ENCODE peak calls at places on chromosome 16, in five cellular contexts. One of them, this sample, is unnamed.

GRCh38 chr16:48164907-48165715 is 9.3 kb upstream of the ABCC12 start:
- DNase-seq in fibroblast of pulmonary artery: peak; percentile 72
- DNase-seq in NB4: peak; percentile 75
- DNase-seq in tibial artery: peak; percentile 64
- DNase-seq in mesothelial cell of epicardium: peak; percentile 81
- DNase-seq in this sample: peak; percentile 60

GRCh38 chr16:12289175-12290063 is 312.9 kb downstream of the SNX29 start:
- DNase-seq in fibroblast of pulmonary artery: no peak
- DNase-seq in NB4: no peak
- DNase-seq in tibial artery: no peak
- DNase-seq in mesothelial cell of epicardium: no peak
- DNase-seq in this sample: no peak

GRCh38 chr16:7025616-7026190 is 306.9 kb upstream of the RBFOX1 start:
- DNase-seq in fibroblast of pulmonary artery: no peak
- DNase-seq in NB4: peak; percentile 65
- DNase-seq in tibial artery: peak; percentile 39
- DNase-seq in mesothelial cell of epicardium: peak; percentile 85
- DNase-seq in this sample: no peak

GRCh38 chr16:27748868-27749546 is 199.1 kb downstream of the KATNIP start:
- DNase-seq in fibroblast of pulmonary artery: peak; percentile 65
- DNase-seq in NB4: peak; percentile 48
- DNase-seq in tibial artery: peak; percentile 33
- DNase-seq in mesothelial cell of epicardium: peak; percentile 49
- DNase-seq in this sample: no peak

GRCh38 chr16:30434852-30435251 is 5.0 kb upstream of the DCTPP1 start:
- DNase-seq in fibroblast of pulmonary artery: no peak
- DNase-seq in NB4: no peak
- DNase-seq in tibial artery: no peak
- DNase-seq in mesothelial cell of epicardium: no peak
- DNase-seq in this sample: no peak

GRCh38 chr16:84144301-84144858 is 597 bp downstream of the HSDL1 start:
- DNase-seq in fibroblast of pulmonary artery: peak; percentile 13
- DNase-seq in NB4: peak; percentile 52
- DNase-seq in tibial artery: peak; percentile 29
- DNase-seq in mesothelial cell of epicardium: peak; percentile 50
- DNase-seq in this sample: peak; percentile 35

GRCh38 chr16:56984639-56985038 is 4.7 kb upstream of the NLRC5 start:
- DNase-seq in fibroblast of pulmonary artery: no peak
- DNase-seq in NB4: no peak
- DNase-seq in tibial artery: no peak
- DNase-seq in mesothelial cell of epicardium: no peak
- DNase-seq in this sample: peak; percentile 15

GRCh38 chr16:87926246-87927194 is 9.8 kb downstream of the CA5A start:
- DNase-seq in fibroblast of pulmonary artery: no peak
- DNase-seq in NB4: peak; percentile 60
- DNase-seq in tibial artery: no peak
- DNase-seq in mesothelial cell of epicardium: no peak
- DNase-seq in this sample: peak; percentile 52

GRCh38 chr16:87507351-87508069 is 14.7 kb upstream of the ZCCHC14 start:
- DNase-seq in fibroblast of pulmonary artery: peak; percentile 21
- DNase-seq in NB4: no peak
- DNase-seq in tibial artery: no peak
- DNase-seq in mesothelial cell of epicardium: no peak
- DNase-seq in this sample: no peak

GRCh38 chr16:56682703-56683397 is 580 bp downstream of the MT1X start:
- DNase-seq in fibroblast of pulmonary artery: no peak
- DNase-seq in NB4: peak; percentile 38
- DNase-seq in tibial artery: no peak
- DNase-seq in mesothelial cell of epicardium: no peak
- DNase-seq in this sample: no peak

GRCh38 chr16:53132406-53132805 is 77.6 kb downstream of the CHD9 start:
- DNase-seq in fibroblast of pulmonary artery: peak; percentile 30
- DNase-seq in NB4: peak; percentile 32
- DNase-seq in tibial artery: no peak
- DNase-seq in mesothelial cell of epicardium: no peak
- DNase-seq in this sample: no peak

GRCh38 chr16:85173077-85173980 is 61.1 kb upstream of the CIBAR2 start:
- DNase-seq in fibroblast of pulmonary artery: peak; percentile 85
- DNase-seq in NB4: no peak
- DNase-seq in tibial artery: no peak
- DNase-seq in mesothelial cell of epicardium: no peak
- DNase-seq in this sample: no peak

GRCh38 chr16:12126091-12126806 is 149.7 kb downstream of the SNX29 start:
- DNase-seq in fibroblast of pulmonary artery: no peak
- DNase-seq in NB4: no peak
- DNase-seq in tibial artery: no peak
- DNase-seq in mesothelial cell of epicardium: no peak
- DNase-seq in this sample: no peak

GRCh38 chr16:3825103-3825502 is 55.4 kb downstream of the CREBBP start:
- DNase-seq in fibroblast of pulmonary artery: peak; percentile 39
- DNase-seq in NB4: no peak
- DNase-seq in tibial artery: no peak
- DNase-seq in mesothelial cell of epicardium: no peak
- DNase-seq in this sample: no peak

GRCh38 chr16:51592535-51592934 is 441.5 kb upstream of the SALL1 start:
- DNase-seq in fibroblast of pulmonary artery: no peak
- DNase-seq in NB4: no peak
- DNase-seq in tibial artery: no peak
- DNase-seq in mesothelial cell of epicardium: no peak
- DNase-seq in this sample: no peak

GRCh38 chr16:84909686-84910085 is 89.9 kb downstream of the CRISPLD2 start:
- DNase-seq in fibroblast of pulmonary artery: no peak
- DNase-seq in NB4: peak; percentile 24
- DNase-seq in tibial artery: no peak
- DNase-seq in mesothelial cell of epicardium: no peak
- DNase-seq in this sample: no peak

GRCh38 chr16:13586051-13586450 is 333.9 kb upstream of the ERCC4 start:
- DNase-seq in fibroblast of pulmonary artery: no peak
- DNase-seq in NB4: no peak
- DNase-seq in tibial artery: no peak
- DNase-seq in mesothelial cell of epicardium: no peak
- DNase-seq in this sample: no peak

GRCh38 chr16:73337371-73337770 is 289.4 kb upstream of the ZFHX3 start:
- DNase-seq in fibroblast of pulmonary artery: no peak
- DNase-seq in NB4: no peak
- DNase-seq in tibial artery: no peak
- DNase-seq in mesothelial cell of epicardium: no peak
- DNase-seq in this sample: no peak

GRCh38 chr16:11556214-11556819 is 30.4 kb downstream of the LITAF start:
- DNase-seq in fibroblast of pulmonary artery: no peak
- DNase-seq in NB4: no peak
- DNase-seq in tibial artery: no peak
- DNase-seq in mesothelial cell of epicardium: no peak
- DNase-seq in this sample: no peak

GRCh38 chr16:85087899-85088569 is 24.2 kb downstream of the CIBAR2 start:
- DNase-seq in fibroblast of pulmonary artery: no peak
- DNase-seq in NB4: no peak
- DNase-seq in tibial artery: no peak
- DNase-seq in mesothelial cell of epicardium: no peak
- DNase-seq in this sample: no peak

GRCh38 chr16:1787056-1787321 is 4.2 kb downstream of the NUBP2 start:
- DNase-seq in fibroblast of pulmonary artery: no peak
- DNase-seq in NB4: no peak
- DNase-seq in tibial artery: no peak
- DNase-seq in mesothelial cell of epicardium: no peak
- DNase-seq in this sample: no peak

GRCh38 chr16:30051518-30051917 is 14.0 kb upstream of the ALDOA start:
- DNase-seq in fibroblast of pulmonary artery: peak; percentile 65
- DNase-seq in NB4: no peak
- DNase-seq in tibial artery: no peak
- DNase-seq in mesothelial cell of epicardium: no peak
- DNase-seq in this sample: no peak

GRCh38 chr16:23423496-23424049 is 29.4 kb downstream of the COG7 start:
- DNase-seq in fibroblast of pulmonary artery: peak; percentile 94
- DNase-seq in NB4: no peak
- DNase-seq in tibial artery: peak; percentile 90
- DNase-seq in mesothelial cell of epicardium: no peak
- DNase-seq in this sample: no peak

GRCh38 chr16:73047221-73047535 is 750 bp downstream of the ZFHX3 start:
- DNase-seq in fibroblast of pulmonary artery: peak; percentile 58
- DNase-seq in NB4: no peak
- DNase-seq in tibial artery: peak; percentile 20
- DNase-seq in mesothelial cell of epicardium: no peak
- DNase-seq in this sample: no peak

GRCh38 chr16:72024862-72025382 is 16.4 kb downstream of the DHODH start:
- DNase-seq in fibroblast of pulmonary artery: no peak
- DNase-seq in NB4: no peak
- DNase-seq in tibial artery: no peak
- DNase-seq in mesothelial cell of epicardium: no peak
- DNase-seq in this sample: no peak

GRCh38 chr16:66830422-66831404 is at the start of gene NAE1:
- DNase-seq in fibroblast of pulmonary artery: peak; percentile 89
- DNase-seq in NB4: peak; percentile 94
- DNase-seq in tibial artery: peak; percentile 71
- DNase-seq in mesothelial cell of epicardium: peak; percentile 93
- DNase-seq in this sample: peak; percentile 94

DNA sequence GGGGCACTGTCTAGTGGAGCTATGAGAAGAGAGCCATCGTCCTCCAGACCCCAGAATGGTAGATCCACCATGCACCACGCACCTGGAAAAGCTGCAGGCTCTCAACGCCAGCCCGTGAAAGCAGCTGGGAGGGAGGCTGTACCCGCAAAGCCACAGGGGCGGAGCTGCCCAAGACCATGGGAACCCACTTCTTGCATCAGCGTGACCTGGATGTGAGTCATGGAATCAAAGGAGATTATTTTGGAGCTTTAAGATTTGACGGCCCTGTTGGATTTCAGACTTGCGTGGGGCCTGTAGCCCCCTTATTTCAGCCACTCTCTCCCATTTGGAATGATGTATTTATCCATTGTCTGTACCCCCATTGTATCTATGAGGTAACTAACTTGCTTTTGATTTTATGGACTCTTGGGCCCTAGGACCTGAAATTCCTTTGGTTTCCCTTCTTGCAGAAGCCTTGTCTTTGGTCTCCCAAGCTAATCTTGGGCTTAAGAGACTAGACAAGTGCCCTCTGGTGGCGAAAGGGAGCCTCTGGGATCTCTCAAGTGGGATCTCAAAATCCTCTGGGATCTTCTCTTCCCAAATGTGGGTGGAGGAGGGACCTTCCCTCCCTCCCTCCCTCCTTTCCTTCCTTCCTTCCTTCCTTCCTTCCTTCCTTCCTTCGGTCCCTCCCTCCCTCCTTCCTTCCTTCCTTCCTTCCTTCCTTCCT is 58.2 kb upstream of the HAPSTR1 start:
- DNase-seq in fibroblast of pulmonary artery: peak; percentile 78
- DNase-seq in NB4: peak; percentile 56
- DNase-seq in tibial artery: peak; percentile 25
- DNase-seq in mesothelial cell of epicardium: no peak
- DNase-seq in this sample: no peak
- TF ChIP-seq CTCF in fibroblast of pulmonary artery: peak; percentile 71
- TF ChIP-seq CTCF in NB4: peak; percentile 54
- TF ChIP-seq CTCF in tibial artery: peak; percentile 42
- TF ChIP-seq CTCF in mesothelial cell of epicardium: no peak
- TF ChIP-seq CTCF in this sample: no peak

DNA sequence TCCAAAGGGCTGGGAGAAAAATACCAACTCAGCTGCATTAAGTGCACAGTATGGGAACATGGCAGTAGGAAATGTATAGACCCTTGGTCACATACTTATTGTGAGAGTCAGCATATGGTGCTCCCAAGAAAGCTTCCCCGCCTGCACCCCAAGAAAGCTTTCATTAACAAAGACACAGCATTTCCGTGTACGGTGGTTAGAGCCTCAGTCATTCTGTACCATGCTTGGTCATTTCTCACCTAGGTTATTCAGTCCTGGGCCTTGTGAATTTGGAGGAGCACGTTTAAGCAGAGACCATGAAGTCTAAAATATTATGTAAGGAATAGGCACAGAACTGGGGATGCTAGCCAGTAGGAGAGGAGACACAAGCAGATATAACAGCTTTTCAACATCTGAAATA is 56.1 kb downstream of the ESRP2 start:
- DNase-seq in fibroblast of pulmonary artery: no peak
- DNase-seq in NB4: no peak
- DNase-seq in tibial artery: no peak
- DNase-seq in mesothelial cell of epicardium: no peak
- DNase-seq in this sample: no peak
- TF ChIP-seq CTCF in fibroblast of pulmonary artery: no peak
- TF ChIP-seq CTCF in NB4: no peak
- TF ChIP-seq CTCF in tibial artery: no peak
- TF ChIP-seq CTCF in mesothelial cell of epicardium: no peak
- TF ChIP-seq CTCF in this sample: no peak

GRCh38 chr16:75014318-75014717 is 15.5 kb downstream of the ZNRF1 start:
- DNase-seq in fibroblast of pulmonary artery: no peak
- DNase-seq in NB4: no peak
- DNase-seq in tibial artery: no peak
- DNase-seq in mesothelial cell of epicardium: no peak
- DNase-seq in this sample: no peak
- TF ChIP-seq CTCF in fibroblast of pulmonary artery: no peak
- TF ChIP-seq CTCF in NB4: no peak
- TF ChIP-seq CTCF in tibial artery: no peak
- TF ChIP-seq CTCF in mesothelial cell of epicardium: no peak
- TF ChIP-seq CTCF in this sample: no peak

DNA sequence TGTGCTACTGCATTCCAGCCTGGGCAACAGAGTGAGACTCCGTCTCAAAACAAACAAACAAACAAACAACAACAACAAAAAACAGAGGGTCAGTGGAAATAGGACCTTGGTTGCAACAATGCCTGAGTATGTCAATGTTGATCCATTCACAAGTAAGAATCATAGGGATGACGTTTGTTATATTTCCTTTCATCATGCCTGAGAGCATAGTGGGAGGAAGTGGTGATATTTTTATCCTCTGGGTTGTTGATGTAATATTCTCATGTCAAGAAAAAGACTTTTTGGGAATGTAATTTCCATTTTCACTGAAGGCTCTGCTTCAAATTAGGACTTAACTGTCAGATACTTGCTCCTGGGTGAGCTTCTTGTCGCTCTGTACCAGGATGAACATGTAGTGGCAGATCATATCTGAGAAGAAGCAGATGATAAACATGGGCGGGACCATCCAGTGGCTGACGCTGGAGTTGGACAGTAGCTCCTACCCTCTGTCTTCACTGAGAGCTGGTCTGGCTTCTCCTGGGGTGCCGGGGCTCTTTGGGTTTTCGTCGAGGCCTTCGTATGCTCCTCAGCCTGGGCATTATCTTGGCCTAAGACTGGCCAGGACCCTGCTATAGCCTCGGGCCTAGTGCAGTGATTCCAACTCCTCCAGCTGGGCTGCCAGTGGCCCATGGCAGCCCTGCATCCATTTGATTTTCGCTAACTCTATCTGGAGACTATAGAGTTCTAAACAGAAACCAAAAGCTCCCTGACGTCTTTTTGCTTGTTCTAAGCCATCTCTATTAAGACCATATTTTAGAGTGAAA is 19.6 kb downstream of the CYB5B start:
- DNase-seq in fibroblast of pulmonary artery: peak; percentile 66
- DNase-seq in NB4: no peak
- DNase-seq in tibial artery: no peak
- DNase-seq in mesothelial cell of epicardium: no peak
- DNase-seq in this sample: no peak
- TF ChIP-seq CTCF in fibroblast of pulmonary artery: no peak
- TF ChIP-seq CTCF in NB4: no peak
- TF ChIP-seq CTCF in tibial artery: no peak
- TF ChIP-seq CTCF in mesothelial cell of epicardium: no peak
- TF ChIP-seq CTCF in this sample: no peak

DNA sequence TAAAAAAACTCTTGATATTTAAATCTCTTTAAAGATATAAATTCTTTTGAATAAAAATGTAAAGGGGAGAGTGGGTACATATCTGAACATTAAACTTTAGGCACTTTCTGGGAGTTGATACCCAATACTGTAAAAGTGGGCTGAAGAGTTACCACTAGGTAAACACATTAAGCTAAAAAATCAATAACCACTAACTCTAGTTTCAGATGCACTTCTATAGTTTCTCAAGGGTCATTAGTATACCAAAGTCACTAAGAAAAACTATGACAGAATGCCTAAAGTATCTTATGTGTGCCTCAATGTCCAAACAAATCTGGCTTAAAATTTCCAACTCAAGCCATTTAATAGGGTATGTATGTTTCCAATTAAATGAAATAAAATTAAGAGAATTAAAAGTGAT is 13.1 kb upstream of the CFDP1 start:
- DNase-seq in fibroblast of pulmonary artery: no peak
- DNase-seq in NB4: no peak
- DNase-seq in tibial artery: no peak
- DNase-seq in mesothelial cell of epicardium: no peak
- DNase-seq in this sample: no peak
- TF ChIP-seq CTCF in fibroblast of pulmonary artery: no peak
- TF ChIP-seq CTCF in NB4: no peak
- TF ChIP-seq CTCF in tibial artery: no peak
- TF ChIP-seq CTCF in mesothelial cell of epicardium: no peak
- TF ChIP-seq CTCF in this sample: no peak